ENCODE peak calls at places on chromosome 16, in four cellular contexts. One of them, this sample, is unnamed.

GRCh38 chr16:5678371-5678770 is 580.8 kb upstream of the EEF2KMT start:
- DNase-seq in NCI-H345: no peak
- DNase-seq in HL-60: no peak
- DNase-seq in HS-5: no peak
- DNase-seq in this sample: no peak

GRCh38 chr16:14251419-14251818 is 180.3 kb downstream of the MRTFB start:
- DNase-seq in HS-5: no peak
- DNase-seq in NCI-H345: no peak
- DNase-seq in HL-60: no peak
- DNase-seq in this sample: no peak

GRCh38 chr16:14405611-14406537 is 224.2 kb downstream of the PARN start:
- DNase-seq in HL-60: no peak
- DNase-seq in HS-5: no peak
- DNase-seq in NCI-H345: no peak
- DNase-seq in this sample: no peak

GRCh38 chr16:85686912-85687591 is 1.7 kb downstream of the GINS2 start:
- DNase-seq in HL-60: no peak
- DNase-seq in NCI-H345: no peak
- DNase-seq in HS-5: no peak
- DNase-seq in this sample: no peak

GRCh38 chr16:67884684-67885083 is at the start of gene NRN1L:
- DNase-seq in NCI-H345: peak; percentile 31
- DNase-seq in HL-60: no peak
- DNase-seq in HS-5: no peak
- DNase-seq in this sample: peak; percentile 86

GRCh38 chr16:75340715-75341500 is 89.5 kb upstream of the BCAR1 start:
- DNase-seq in HL-60: no peak
- DNase-seq in HS-5: peak; percentile 30
- DNase-seq in NCI-H345: no peak
- DNase-seq in this sample: peak; percentile 71

GRCh38 chr16:85536073-85536410 is 77.1 kb upstream of the GSE1 start:
- DNase-seq in HL-60: peak; percentile 75
- DNase-seq in NCI-H345: no peak
- DNase-seq in HS-5: no peak
- DNase-seq in this sample: no peak

GRCh38 chr16:58499615-58500328 is at the start of gene NDRG4:
- DNase-seq in HL-60: peak; percentile 26
- DNase-seq in NCI-H345: peak; percentile 94
- DNase-seq in HS-5: peak; percentile 47
- DNase-seq in this sample: peak; percentile 94

GRCh38 chr16:26382607-26383006 is 684.1 kb upstream of the C16orf82 start:
- DNase-seq in HL-60: no peak
- DNase-seq in HS-5: no peak
- DNase-seq in NCI-H345: no peak
- DNase-seq in this sample: no peak

GRCh38 chr16:76193851-76194620 is 83.2 kb upstream of the CNTNAP4 start:
- DNase-seq in HL-60: no peak
- DNase-seq in NCI-H345: no peak
- DNase-seq in HS-5: no peak
- DNase-seq in this sample: peak; percentile 80

GRCh38 chr16:88078111-88078775 is 127.0 kb downstream of the BANP start:
- DNase-seq in HL-60: no peak
- DNase-seq in HS-5: no peak
- DNase-seq in NCI-H345: no peak
- DNase-seq in this sample: no peak

GRCh38 chr16:29720703-29721102 is 25.1 kb downstream of the C16orf54 start:
- DNase-seq in HS-5: no peak
- DNase-seq in NCI-H345: no peak
- DNase-seq in HL-60: peak; percentile 67
- DNase-seq in this sample: no peak

GRCh38 chr16:67206838-67207115 is 7.8 kb downstream of the ELMO3 start:
- DNase-seq in HL-60: no peak
- DNase-seq in NCI-H345: no peak
- DNase-seq in HS-5: no peak
- DNase-seq in this sample: no peak

GRCh38 chr16:53129281-53130192 is 74.7 kb downstream of the CHD9 start:
- DNase-seq in HL-60: no peak
- DNase-seq in HS-5: no peak
- DNase-seq in NCI-H345: peak; percentile 18
- DNase-seq in this sample: peak; percentile 57

GRCh38 chr16:11410382-11411058 is 65.3 kb downstream of the RMI2 start:
- DNase-seq in HL-60: peak; percentile 84
- DNase-seq in HS-5: no peak
- DNase-seq in NCI-H345: peak; percentile 24
- DNase-seq in this sample: no peak

GRCh38 chr16:57970971-57971370 is at the start of gene CNGB1:
- DNase-seq in HS-5: no peak
- DNase-seq in HL-60: no peak
- DNase-seq in NCI-H345: no peak
- DNase-seq in this sample: no peak

GRCh38 chr16:78709137-78709871 is 609.9 kb downstream of the WWOX start:
- DNase-seq in HS-5: no peak
- DNase-seq in HL-60: no peak
- DNase-seq in NCI-H345: no peak
- DNase-seq in this sample: no peak

GRCh38 chr16:86457621-86458456 is 52.5 kb upstream of the FOXF1 start:
- DNase-seq in HL-60: no peak
- DNase-seq in NCI-H345: no peak
- DNase-seq in HS-5: peak; percentile 15
- DNase-seq in this sample: peak; percentile 95

GRCh38 chr16:69820926-69821541 is 58.9 kb downstream of the WWP2 start:
- DNase-seq in HL-60: no peak
- DNase-seq in HS-5: no peak
- DNase-seq in NCI-H345: no peak
- DNase-seq in this sample: no peak

GRCh38 chr16:87965973-87966667 is 14.9 kb downstream of the BANP start:
- DNase-seq in NCI-H345: no peak
- DNase-seq in HS-5: no peak
- DNase-seq in HL-60: no peak
- DNase-seq in this sample: no peak

GRCh38 chr16:14669776-14670175 is 24.3 kb downstream of the PLA2G10 start:
- DNase-seq in NCI-H345: peak; percentile 46
- DNase-seq in HL-60: no peak
- DNase-seq in HS-5: no peak
- DNase-seq in this sample: no peak

GRCh38 chr16:89368604-89369249 is 121.6 kb downstream of the ANKRD11 start:
- DNase-seq in HS-5: no peak
- DNase-seq in HL-60: no peak
- DNase-seq in NCI-H345: no peak
- DNase-seq in this sample: no peak

GRCh38 chr16:84084570-84085270 is 32.0 kb downstream of the MBTPS1 start:
- DNase-seq in NCI-H345: peak; percentile 43
- DNase-seq in HS-5: no peak
- DNase-seq in HL-60: peak; percentile 83
- DNase-seq in this sample: peak; percentile 70

GRCh38 chr16:50282010-50282538 is 15.7 kb downstream of the ADCY7 start:
- DNase-seq in HL-60: peak; percentile 99
- DNase-seq in NCI-H345: no peak
- DNase-seq in HS-5: no peak
- DNase-seq in this sample: no peak

GRCh38 chr16:2280981-2281542 is 13.1 kb upstream of the RNPS1 start:
- DNase-seq in HS-5: no peak
- DNase-seq in NCI-H345: no peak
- DNase-seq in HL-60: no peak
- DNase-seq in this sample: no peak

GRCh38 chr16:30663038-30663437 is 4.8 kb downstream of the FBRS start:
- DNase-seq in NCI-H345: no peak
- DNase-seq in HS-5: no peak
- DNase-seq in HL-60: no peak
- DNase-seq in this sample: no peak

GRCh38 chr16:23962001-23962400 is 126.2 kb downstream of the PRKCB start:
- DNase-seq in HL-60: no peak
- DNase-seq in HS-5: no peak
- DNase-seq in NCI-H345: no peak
- DNase-seq in this sample: no peak

GRCh38 chr16:1890701-1891035 is 18.7 kb upstream of the MEIOB start:
- DNase-seq in HS-5: no peak
- DNase-seq in HL-60: no peak
- DNase-seq in NCI-H345: peak; percentile 93
- DNase-seq in this sample: no peak

GRCh38 chr16:1494129-1494640 is 1.0 kb downstream of the TELO2 start:
- DNase-seq in HS-5: no peak
- DNase-seq in HL-60: no peak
- DNase-seq in NCI-H345: no peak
- DNase-seq in this sample: peak; percentile 80

GRCh38 chr16:14483819-14484385 is 146.2 kb downstream of the PARN start:
- DNase-seq in HL-60: no peak
- DNase-seq in NCI-H345: no peak
- DNase-seq in HS-5: no peak
- DNase-seq in this sample: no peak

GRCh38 chr16:73066927-73067670 is 19.2 kb upstream of the ZFHX3 start:
- DNase-seq in HL-60: no peak
- DNase-seq in NCI-H345: no peak
- DNase-seq in HS-5: no peak
- DNase-seq in this sample: peak; percentile 82

GRCh38 chr16:86363057-86363490 is 147.3 kb upstream of the FOXF1 start:
- DNase-seq in HL-60: no peak
- DNase-seq in NCI-H345: no peak
- DNase-seq in HS-5: no peak
- DNase-seq in this sample: peak; percentile 98

GRCh38 chr16:2095315-2095853 is 40.3 kb downstream of the PKD1 start:
- DNase-seq in NCI-H345: no peak
- DNase-seq in HL-60: no peak
- DNase-seq in HS-5: no peak
- DNase-seq in this sample: peak; percentile 19

GRCh38 chr16:82439678-82440293 is 187.0 kb upstream of the CDH13 start:
- DNase-seq in HS-5: no peak
- DNase-seq in HL-60: no peak
- DNase-seq in NCI-H345: no peak
- DNase-seq in this sample: peak; percentile 2

GRCh38 chr16:70721202-70721963 is 35.5 kb upstream of the MTSS2 start:
- DNase-seq in NCI-H345: no peak
- DNase-seq in HS-5: no peak
- DNase-seq in HL-60: no peak
- DNase-seq in this sample: no peak

GRCh38 chr16:79677799-79678525 is 77.4 kb upstream of the MAF start:
- DNase-seq in HS-5: no peak
- DNase-seq in NCI-H345: no peak
- DNase-seq in HL-60: no peak
- DNase-seq in this sample: peak; percentile 31

GRCh38 chr16:86077243-86077940 is 178.4 kb downstream of the IRF8 start:
- DNase-seq in HS-5: no peak
- DNase-seq in HL-60: no peak
- DNase-seq in NCI-H345: no peak
- DNase-seq in this sample: no peak

GRCh38 chr16:14172200-14172805 is 101.2 kb downstream of the MRTFB start:
- DNase-seq in HS-5: no peak
- DNase-seq in NCI-H345: no peak
- DNase-seq in HL-60: no peak
- DNase-seq in this sample: peak; percentile 86

GRCh38 chr16:15798671-15799070 is 58.2 kb downstream of the MYH11 start:
- DNase-seq in NCI-H345: no peak
- DNase-seq in HL-60: no peak
- DNase-seq in HS-5: no peak
- DNase-seq in this sample: no peak